ENCODE peak calls at places on chromosome 1, in six cellular contexts. O is HepG2, T is GM12878, Q is A549, F is upper lobe of left lung, H is K562. R is an unnamed sample.

GRCh38 chr1:109895720-109896504 is 14.7 kb upstream of the CSF1 start:
- ATAC-seq in O (peak; percentile 86), T (no peak), Q (peak; percentile 62), F (peak; percentile 79), H (peak; percentile 92), R (peak; percentile 72)

GRCh38 chr1:71521655-71522264 is 440.9 kb upstream of the ZRANB2 start:
- ATAC-seq in O (peak; percentile 48), T (peak; percentile 70), Q (peak; percentile 38), F (no peak), H (no peak), R (no peak)

GRCh38 chr1:199007423-199007822 is 368.6 kb downstream of the PTPRC start:
- ATAC-seq in O (no peak), T (peak; percentile 68), Q (no peak), F (no peak), H (no peak), R (no peak)

GRCh38 chr1:200780545-200781444 is 42.1 kb downstream of the CAMSAP2 start:
- ATAC-seq in O (no peak), T (peak; percentile 89), Q (no peak), F (no peak), H (peak; percentile 58), R (no peak)

GRCh38 chr1:208218237-208219097 is 25.7 kb downstream of the PLXNA2 start:
- ATAC-seq in O (no peak), T (no peak), Q (no peak), F (no peak), H (no peak), R (no peak)

GRCh38 chr1:12172042-12172851 is 5.5 kb downstream of the TNFRSF1B start:
- ATAC-seq in O (no peak), T (peak; percentile 13), Q (no peak), F (no peak), H (no peak), R (no peak)

GRCh38 chr1:53259932-53260331 is 21.6 kb upstream of the MAGOH start:
- ATAC-seq in O (no peak), T (peak; percentile 61), Q (no peak), F (no peak), H (no peak), R (no peak)

GRCh38 chr1:43930168-43930948 is 3.2 kb upstream of the ARTN start:
- ATAC-seq in O (peak; percentile 18), T (peak; percentile 39), Q (peak; percentile 34), F (no peak), H (peak; percentile 7), R (no peak)

GRCh38 chr1:84969489-84970250 is 27.2 kb downstream of the MCOLN2 start:
- ATAC-seq in O (no peak), T (peak; percentile 62), Q (no peak), F (no peak), H (no peak), R (no peak)

GRCh38 chr1:156104861-156105546 is 9.5 kb upstream of the LMNA start:
- ATAC-seq in O (peak; percentile 40), T (no peak), Q (peak; percentile 34), F (peak; percentile 35), H (peak; percentile 32), R (no peak)

GRCh38 chr1:70487910-70488665 is 77.0 kb downstream of the CTH start:
- ATAC-seq in O (peak; percentile 95), T (peak; percentile 89), Q (peak; percentile 76), F (peak; percentile 30), H (peak; percentile 92), R (peak; percentile 10)

GRCh38 chr1:154318386-154318785 is 2.5 kb upstream of the AQP10 start:
- ATAC-seq in O (no peak), T (no peak), Q (no peak), F (no peak), H (no peak), R (no peak)

GRCh38 chr1:197942042-197942441 is 24.9 kb downstream of the LHX9 start:
- ATAC-seq in O (no peak), T (no peak), Q (no peak), F (no peak), H (no peak), R (no peak)

GRCh38 chr1:109541102-109541501 is 1.4 kb downstream of the GPR61 start:
- ATAC-seq in O (no peak), T (no peak), Q (no peak), F (no peak), H (no peak), R (no peak)

GRCh38 chr1:214075305-214076003 is 87.7 kb downstream of the PROX1 start:
- ATAC-seq in O (no peak), T (no peak), Q (no peak), F (no peak), H (no peak), R (no peak)

GRCh38 chr1:32138965-32139364 is 31.1 kb downstream of the KPNA6 start:
- ATAC-seq in O (peak; percentile 60), T (no peak), Q (peak; percentile 63), F (no peak), H (no peak), R (no peak)

GRCh38 chr1:47827032-47827585 is 170.1 kb downstream of the TRABD2B start:
- ATAC-seq in O (no peak), T (no peak), Q (no peak), F (no peak), H (no peak), R (no peak)

GRCh38 chr1:192925609-192926008 is 116.8 kb downstream of the RGS2 start:
- ATAC-seq in O (no peak), T (no peak), Q (no peak), F (no peak), H (no peak), R (no peak)

GRCh38 chr1:98176414-98176813 is 255.6 kb upstream of the DPYD start:
- ATAC-seq in O (no peak), T (no peak), Q (no peak), F (no peak), H (no peak), R (no peak)

GRCh38 chr1:223006794-223007193 is 136.3 kb downstream of the TLR5 start:
- ATAC-seq in O (peak; percentile 14), T (no peak), Q (no peak), F (no peak), H (no peak), R (no peak)

GRCh38 chr1:147840909-147841308 is 61.7 kb upstream of the GJA8 start:
- ATAC-seq in O (peak; percentile 51), T (peak; percentile 61), Q (peak; percentile 79), F (no peak), H (peak; percentile 97), R (no peak)

GRCh38 chr1:85289848-85290335 is 13.5 kb upstream of the BCL10 start:
- ATAC-seq in O (no peak), T (no peak), Q (peak; percentile 60), F (no peak), H (no peak), R (no peak)

GRCh38 chr1:26284597-26285351 is 4.9 kb downstream of the SH3BGRL3 start:
- ATAC-seq in O (peak; percentile 79), T (peak; percentile 60), Q (peak; percentile 82), F (peak; percentile 31), H (peak; percentile 73), R (peak; percentile 33)

GRCh38 chr1:186498071-186498470 is 37.2 kb upstream of the PDC start:
- ATAC-seq in O (no peak), T (no peak), Q (no peak), F (no peak), H (no peak), R (no peak)

GRCh38 chr1:1614954-1615255 is 395 bp upstream of the MIB2 start:
- ATAC-seq in O (no peak), T (no peak), Q (no peak), F (no peak), H (no peak), R (no peak)
- TF ChIP-seq POLR2A in O (no peak), T (no peak), Q (no peak), F (no peak), H (no peak), R (no peak)

DNA sequence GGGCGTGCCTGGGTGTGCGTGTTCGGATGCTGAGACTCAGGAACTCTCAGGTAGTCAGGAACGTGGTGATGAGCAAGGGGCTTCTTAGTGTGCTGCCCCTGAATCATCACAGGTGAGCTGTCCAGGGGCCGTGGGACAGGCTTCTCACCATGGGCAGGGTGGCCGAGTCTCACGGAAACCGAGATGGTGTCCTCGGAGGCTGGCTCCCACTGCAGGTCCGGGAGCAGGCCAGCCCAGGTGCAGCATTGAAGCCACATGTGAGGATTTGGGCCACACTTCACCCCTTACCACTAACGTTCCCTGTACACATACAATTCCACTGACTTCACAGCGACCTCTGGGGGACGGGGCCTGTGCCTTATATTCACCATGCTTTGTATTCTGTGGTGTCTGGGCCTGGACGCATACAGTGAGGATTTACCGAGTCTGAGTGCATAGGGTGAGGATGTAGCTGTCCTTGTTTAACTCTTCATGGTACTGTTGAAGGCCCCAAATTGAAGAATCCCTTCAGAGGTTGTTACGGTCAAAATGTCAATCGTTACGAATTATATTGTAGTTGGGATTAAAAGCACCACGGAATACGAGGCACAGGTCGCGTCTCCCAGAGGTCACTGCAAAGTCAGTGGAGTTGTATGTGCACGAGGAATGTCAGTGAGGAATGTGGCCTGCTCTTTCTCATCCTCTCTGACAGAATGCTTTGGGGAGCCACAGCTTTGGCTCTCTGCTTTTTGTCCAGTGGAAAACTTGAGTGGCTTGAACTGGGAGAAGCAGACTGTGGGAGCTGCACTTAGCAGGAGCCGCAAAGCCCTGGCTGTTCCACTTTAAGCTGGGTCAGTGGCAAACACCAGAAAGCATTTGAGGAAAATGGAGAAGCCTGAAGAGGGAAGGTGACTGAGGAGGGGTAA is 95.3 kb downstream of the MTR start:
- ATAC-seq in O (no peak), T (no peak), Q (no peak), F (no peak), H (no peak), R (peak; percentile 82)
- TF ChIP-seq EP300 in O (no peak), T (no peak), Q (no peak), F (no peak), H (no peak), R (no peak)

DNA sequence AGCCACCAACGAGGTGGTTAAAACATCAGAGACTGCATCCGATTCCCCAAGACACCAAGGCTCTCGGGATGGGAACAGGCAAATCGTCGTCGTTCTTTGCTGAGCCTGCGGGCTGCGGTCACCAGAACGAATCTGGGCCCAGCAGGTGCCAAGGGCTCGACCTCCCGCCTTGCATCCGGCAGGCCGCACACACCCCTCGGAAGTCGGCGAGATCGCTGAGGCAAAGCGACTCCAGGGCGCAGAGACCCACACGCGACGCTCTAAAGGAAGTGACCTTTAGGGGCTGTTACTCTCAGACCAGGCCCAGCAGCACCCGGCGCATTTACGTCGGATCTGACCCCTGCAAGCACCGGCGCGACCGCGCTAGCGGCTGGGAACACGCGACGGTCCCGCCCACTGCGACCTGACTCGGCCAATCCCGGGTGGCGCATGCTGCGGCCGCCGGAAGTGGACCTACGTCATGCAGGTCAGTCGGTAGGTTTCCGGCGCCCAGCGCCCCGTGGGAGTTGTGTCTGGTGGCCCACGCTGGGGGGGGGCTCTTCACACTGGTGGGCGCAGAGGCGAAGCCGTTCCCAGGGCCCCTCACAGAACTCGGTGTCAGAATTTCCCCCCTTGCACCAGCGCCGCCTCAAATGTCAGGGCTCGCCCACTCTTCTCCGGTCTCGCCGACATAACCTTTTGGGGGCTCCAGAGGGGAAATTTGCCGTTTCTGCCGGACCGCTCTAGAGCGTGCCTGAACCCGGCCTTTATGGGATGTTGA is 7.5 kb upstream of the PARK7 start:
- ATAC-seq in O (peak; percentile 98), T (peak; percentile 98), Q (peak; percentile 99), F (peak; percentile 99), H (peak; percentile 99), R (peak; percentile 99)
- H3K27ac ChIP-seq in O (peak overlapping the region; percentile 71), T (peak overlapping the region; percentile 78), Q (peak overlapping the region; percentile 91), F (peak overlapping the region; percentile 88), H (peak overlapping the region; percentile 84), R (peak overlapping the region; percentile 88)

DNA sequence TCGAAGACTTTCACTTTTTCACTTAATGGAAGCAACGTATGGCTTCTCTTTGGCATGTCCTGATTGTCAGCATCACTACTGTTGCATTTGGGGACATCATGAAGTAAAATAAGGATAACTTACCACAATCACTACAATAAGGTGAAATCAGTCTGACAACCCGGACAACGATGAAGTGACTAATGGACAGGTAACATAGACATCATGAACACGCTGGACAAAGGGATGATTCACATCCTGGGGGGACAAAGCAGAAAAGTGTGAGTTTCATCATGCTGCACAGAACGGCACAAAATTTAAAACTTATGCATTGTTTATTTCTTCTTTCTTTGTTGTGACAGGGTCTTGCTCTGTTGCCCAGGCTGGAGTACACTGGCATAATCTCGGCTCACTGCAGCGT is 53.9 kb downstream of the FH start:
- ATAC-seq in O (no peak), T (no peak), Q (no peak), F (no peak), H (no peak), R (no peak)
- TF ChIP-seq POLR2A in O (no peak), T (no peak), Q (no peak), F (no peak), H (no peak), R (no peak)